ENCODE peak calls at places on chromosomes 7 and 10, in four cellular contexts. One of them, this sample, is unnamed.

GRCh38 chr7:36651404-36651803 is 72.9 kb downstream of the AOAH start:
- DNase-seq in right cardiac atrium: no peak
- DNase-seq in hepatocyte: peak; percentile 36
- DNase-seq in WERI-Rb-1: no peak
- DNase-seq in this sample: no peak

GRCh38 chr7:87220026-87220733 is 648 bp upstream of the TMEM243 start:
- DNase-seq in right cardiac atrium: peak; percentile 86
- DNase-seq in hepatocyte: peak; percentile 87
- DNase-seq in WERI-Rb-1: peak; percentile 87
- DNase-seq in this sample: peak; percentile 78

GRCh38 chr7:137695942-137696341 is 150.8 kb downstream of the DGKI start:
- DNase-seq in right cardiac atrium: no peak
- DNase-seq in hepatocyte: peak; percentile 23
- DNase-seq in WERI-Rb-1: no peak
- DNase-seq in this sample: no peak

GRCh38 chr7:23475579-23475844 is 5.2 kb upstream of the IGF2BP3 start:
- DNase-seq in right cardiac atrium: no peak
- DNase-seq in hepatocyte: no peak
- DNase-seq in WERI-Rb-1: no peak
- DNase-seq in this sample: no peak

GRCh38 chr7:90530263-90530662 is 60.8 kb downstream of the PTTG1IP2 start:
- DNase-seq in right cardiac atrium: no peak
- DNase-seq in hepatocyte: no peak
- DNase-seq in WERI-Rb-1: no peak
- DNase-seq in this sample: no peak

GRCh38 chr7:23462846-23463245 is 7.4 kb downstream of the IGF2BP3 start:
- DNase-seq in right cardiac atrium: no peak
- DNase-seq in hepatocyte: peak; percentile 37
- DNase-seq in WERI-Rb-1: no peak
- DNase-seq in this sample: no peak

GRCh38 chr10:24722676-24723385 is 856 bp downstream of the ARHGAP21 start:
- DNase-seq in right cardiac atrium: peak; percentile 81
- DNase-seq in hepatocyte: peak; percentile 83
- DNase-seq in WERI-Rb-1: peak; percentile 37
- DNase-seq in this sample: peak; percentile 76

GRCh38 chr10:103262229-103262628 is 14.7 kb upstream of the INA start:
- DNase-seq in right cardiac atrium: no peak
- DNase-seq in hepatocyte: no peak
- DNase-seq in WERI-Rb-1: no peak
- DNase-seq in this sample: no peak

GRCh38 chr7:44375926-44376342 is 50.5 kb upstream of the CAMK2B start:
- DNase-seq in right cardiac atrium: no peak
- DNase-seq in hepatocyte: no peak
- DNase-seq in WERI-Rb-1: no peak
- DNase-seq in this sample: no peak

GRCh38 chr10:97498076-97498840 is at the start of gene MMS19:
- DNase-seq in right cardiac atrium: peak; percentile 100
- DNase-seq in hepatocyte: peak; percentile 100
- DNase-seq in WERI-Rb-1: peak; percentile 99
- DNase-seq in this sample: peak; percentile 100

GRCh38 chr7:93228302-93228701 is 2.0 kb upstream of the HEPACAM2 start:
- DNase-seq in right cardiac atrium: no peak
- DNase-seq in hepatocyte: peak; percentile 85
- DNase-seq in WERI-Rb-1: no peak
- DNase-seq in this sample: no peak

GRCh38 chr7:98802088-98802780 is 67.6 kb downstream of the TMEM130 start:
- DNase-seq in right cardiac atrium: peak; percentile 27
- DNase-seq in hepatocyte: peak; percentile 88
- DNase-seq in WERI-Rb-1: no peak
- DNase-seq in this sample: peak; percentile 19

GRCh38 chr10:95480901-95481491 is 80.2 kb downstream of the SORBS1 start:
- DNase-seq in right cardiac atrium: peak; percentile 13
- DNase-seq in hepatocyte: peak; percentile 72
- DNase-seq in WERI-Rb-1: no peak
- DNase-seq in this sample: no peak

GRCh38 chr7:79529214-79529895 is 75.9 kb upstream of the MAGI2 start:
- DNase-seq in right cardiac atrium: no peak
- DNase-seq in hepatocyte: no peak
- DNase-seq in WERI-Rb-1: no peak
- DNase-seq in this sample: no peak

GRCh38 chr10:6962576-6962975 is 382.5 kb upstream of the PRKCQ start:
- DNase-seq in right cardiac atrium: no peak
- DNase-seq in hepatocyte: no peak
- DNase-seq in WERI-Rb-1: no peak
- DNase-seq in this sample: no peak

GRCh38 chr10:112583236-112583919 is 136.4 kb downstream of the VTI1A start:
- DNase-seq in right cardiac atrium: no peak
- DNase-seq in hepatocyte: no peak
- DNase-seq in WERI-Rb-1: no peak
- DNase-seq in this sample: no peak

GRCh38 chr10:98488669-98489430 is 42.1 kb upstream of the HPS1 start:
- DNase-seq in right cardiac atrium: no peak
- DNase-seq in hepatocyte: no peak
- DNase-seq in WERI-Rb-1: no peak
- DNase-seq in this sample: no peak

GRCh38 chr7:135976312-135977019 is 693 bp downstream of the MTPN start:
- DNase-seq in right cardiac atrium: no peak
- DNase-seq in hepatocyte: peak; percentile 31
- DNase-seq in WERI-Rb-1: peak; percentile 16
- DNase-seq in this sample: no peak

GRCh38 chr7:29102554-29103151 is 43.7 kb downstream of the CPVL start:
- DNase-seq in right cardiac atrium: peak; percentile 76
- DNase-seq in hepatocyte: peak; percentile 74
- DNase-seq in WERI-Rb-1: peak; percentile 65
- DNase-seq in this sample: peak; percentile 69

GRCh38 chr7:74449809-74450397 is 3.8 kb upstream of the GTF2IRD1 start:
- DNase-seq in right cardiac atrium: no peak
- DNase-seq in hepatocyte: peak; percentile 65
- DNase-seq in WERI-Rb-1: peak; percentile 66
- DNase-seq in this sample: peak; percentile 25

GRCh38 chr10:45253183-45253914 is 62.1 kb downstream of the OR13A1 start:
- DNase-seq in right cardiac atrium: no peak
- DNase-seq in hepatocyte: no peak
- DNase-seq in WERI-Rb-1: no peak
- DNase-seq in this sample: no peak

GRCh38 chr7:156895024-156895780 is 2.2 kb upstream of the LMBR1 start:
- DNase-seq in right cardiac atrium: no peak
- DNase-seq in hepatocyte: no peak
- DNase-seq in WERI-Rb-1: no peak
- DNase-seq in this sample: no peak

GRCh38 chr10:13658864-13659685 is 72.3 kb downstream of the PRPF18 start:
- DNase-seq in right cardiac atrium: peak; percentile 60
- DNase-seq in hepatocyte: no peak
- DNase-seq in WERI-Rb-1: no peak
- DNase-seq in this sample: peak; percentile 65

GRCh38 chr7:2544541-2545188 is 10.7 kb downstream of the BRAT1 start:
- DNase-seq in right cardiac atrium: no peak
- DNase-seq in hepatocyte: no peak
- DNase-seq in WERI-Rb-1: no peak
- DNase-seq in this sample: no peak
- H3K4me3 ChIP-seq in right cardiac atrium: no peak overlapping the region
- H3K4me3 ChIP-seq in hepatocyte: no peak overlapping the region
- H3K4me3 ChIP-seq in WERI-Rb-1: no peak overlapping the region
- H3K4me3 ChIP-seq in this sample: no peak overlapping the region

GRCh38 chr10:123883921-123884320 is 7.7 kb downstream of the CPXM2 start:
- DNase-seq in right cardiac atrium: no peak
- DNase-seq in hepatocyte: no peak
- DNase-seq in WERI-Rb-1: no peak
- DNase-seq in this sample: no peak

GRCh38 chr10:123879596-123880257 is 11.9 kb downstream of the CPXM2 start:
- DNase-seq in right cardiac atrium: no peak
- DNase-seq in hepatocyte: no peak
- DNase-seq in WERI-Rb-1: no peak
- DNase-seq in this sample: no peak

GRCh38 chr10:123884351-123884906 is 7.2 kb downstream of the CPXM2 start:
- DNase-seq in right cardiac atrium: no peak
- DNase-seq in hepatocyte: no peak
- DNase-seq in WERI-Rb-1: no peak
- DNase-seq in this sample: no peak

GRCh38 chr10:123882681-123883445 is 8.7 kb downstream of the CPXM2 start:
- DNase-seq in right cardiac atrium: no peak
- DNase-seq in hepatocyte: no peak
- DNase-seq in WERI-Rb-1: no peak
- DNase-seq in this sample: no peak

GRCh38 chr10:123882177-123882576 is 9.4 kb downstream of the CPXM2 start:
- DNase-seq in right cardiac atrium: no peak
- DNase-seq in hepatocyte: no peak
- DNase-seq in WERI-Rb-1: no peak
- DNase-seq in this sample: no peak
- H3K4me3 ChIP-seq in right cardiac atrium: no peak overlapping the region
- H3K4me3 ChIP-seq in hepatocyte: no peak overlapping the region
- H3K4me3 ChIP-seq in WERI-Rb-1: no peak overlapping the region
- H3K4me3 ChIP-seq in this sample: no peak overlapping the region

DNA sequence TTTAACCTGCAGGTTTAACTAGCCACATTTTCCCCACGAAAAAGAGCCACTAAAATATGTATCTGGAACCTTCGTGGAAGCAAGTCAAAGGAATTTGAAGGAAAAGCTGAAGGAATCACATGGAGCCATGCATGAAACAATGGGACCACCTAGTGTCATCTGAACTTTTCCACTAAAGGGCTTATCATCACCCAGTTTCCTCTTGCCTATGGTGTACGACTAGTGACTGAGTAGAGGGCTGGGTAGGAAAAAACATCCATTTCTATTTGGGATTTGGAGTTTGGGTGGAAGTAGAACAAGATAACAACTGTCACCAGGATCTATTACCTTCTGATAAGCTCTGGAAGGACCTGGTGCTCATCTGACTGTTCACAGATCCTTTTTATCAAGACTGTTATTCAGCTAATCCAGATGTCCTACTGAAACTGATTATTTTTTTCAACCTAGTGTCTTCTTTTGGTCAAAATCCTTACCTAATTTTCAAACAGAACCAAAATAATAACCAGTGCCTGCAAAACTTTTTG is 153.2 kb upstream of the COL1A2 start:
- DNase-seq in right cardiac atrium: no peak
- DNase-seq in hepatocyte: no peak
- DNase-seq in WERI-Rb-1: no peak
- DNase-seq in this sample: no peak
- H3K4me3 ChIP-seq in right cardiac atrium: no peak overlapping the region
- H3K4me3 ChIP-seq in hepatocyte: no peak overlapping the region
- H3K4me3 ChIP-seq in WERI-Rb-1: no peak overlapping the region
- H3K4me3 ChIP-seq in this sample: no peak overlapping the region

GRCh38 chr7:30754315-30754877 is 2.5 kb downstream of the INMT start:
- DNase-seq in right cardiac atrium: no peak
- DNase-seq in hepatocyte: no peak
- DNase-seq in WERI-Rb-1: no peak
- DNase-seq in this sample: no peak

GRCh38 chr7:30751696-30752273 is at the start of gene INMT:
- DNase-seq in right cardiac atrium: no peak
- DNase-seq in hepatocyte: no peak
- DNase-seq in WERI-Rb-1: no peak
- DNase-seq in this sample: peak; percentile 46

GRCh38 chr7:30752484-30752883 is 549 bp downstream of the INMT start:
- DNase-seq in right cardiac atrium: no peak
- DNase-seq in hepatocyte: no peak
- DNase-seq in WERI-Rb-1: no peak
- DNase-seq in this sample: no peak

GRCh38 chr7:30751257-30751650 is 681 bp upstream of the INMT start:
- DNase-seq in right cardiac atrium: no peak
- DNase-seq in hepatocyte: no peak
- DNase-seq in WERI-Rb-1: no peak
- DNase-seq in this sample: no peak

GRCh38 chr7:30752979-30753378 is 1.0 kb downstream of the INMT start:
- DNase-seq in right cardiac atrium: peak; percentile 86
- DNase-seq in hepatocyte: no peak
- DNase-seq in WERI-Rb-1: no peak
- DNase-seq in this sample: peak; percentile 86
- H3K4me3 ChIP-seq in right cardiac atrium: peak overlapping the region; percentile 55
- H3K4me3 ChIP-seq in hepatocyte: no peak overlapping the region
- H3K4me3 ChIP-seq in WERI-Rb-1: no peak overlapping the region
- H3K4me3 ChIP-seq in this sample: peak overlapping the region; percentile 67

GRCh38 chr10:75400163-75400768 is 1.3 kb downstream of the ZNF503 start:
- DNase-seq in right cardiac atrium: no peak
- DNase-seq in hepatocyte: no peak
- DNase-seq in WERI-Rb-1: no peak
- DNase-seq in this sample: no peak

GRCh38 chr10:75403144-75404022 is 1.8 kb upstream of the ZNF503 start:
- DNase-seq in right cardiac atrium: peak; percentile 36
- DNase-seq in hepatocyte: peak; percentile 77
- DNase-seq in WERI-Rb-1: peak; percentile 57
- DNase-seq in this sample: peak; percentile 30

GRCh38 chr10:75402486-75403143 is 1.1 kb upstream of the ZNF503 start:
- DNase-seq in right cardiac atrium: peak; percentile 42
- DNase-seq in hepatocyte: peak; percentile 87
- DNase-seq in WERI-Rb-1: peak; percentile 76
- DNase-seq in this sample: peak; percentile 35

GRCh38 chr10:75400769-75401568 is 595 bp downstream of the ZNF503 start:
- DNase-seq in right cardiac atrium: peak; percentile 66
- DNase-seq in hepatocyte: peak; percentile 86
- DNase-seq in WERI-Rb-1: peak; percentile 59
- DNase-seq in this sample: peak; percentile 74

GRCh38 chr10:75401569-75402485 is at the start of gene ZNF503:
- DNase-seq in right cardiac atrium: peak; percentile 98
- DNase-seq in hepatocyte: peak; percentile 98
- DNase-seq in WERI-Rb-1: peak; percentile 98
- DNase-seq in this sample: peak; percentile 97
- H3K4me3 ChIP-seq in right cardiac atrium: peak within 1 kb of the TSS; percentile 82
- H3K4me3 ChIP-seq in hepatocyte: peak within 1 kb of the TSS; percentile 68
- H3K4me3 ChIP-seq in WERI-Rb-1: peak within 1 kb of the TSS; percentile 98
- H3K4me3 ChIP-seq in this sample: peak within 1 kb of the TSS; percentile 93

DNA sequence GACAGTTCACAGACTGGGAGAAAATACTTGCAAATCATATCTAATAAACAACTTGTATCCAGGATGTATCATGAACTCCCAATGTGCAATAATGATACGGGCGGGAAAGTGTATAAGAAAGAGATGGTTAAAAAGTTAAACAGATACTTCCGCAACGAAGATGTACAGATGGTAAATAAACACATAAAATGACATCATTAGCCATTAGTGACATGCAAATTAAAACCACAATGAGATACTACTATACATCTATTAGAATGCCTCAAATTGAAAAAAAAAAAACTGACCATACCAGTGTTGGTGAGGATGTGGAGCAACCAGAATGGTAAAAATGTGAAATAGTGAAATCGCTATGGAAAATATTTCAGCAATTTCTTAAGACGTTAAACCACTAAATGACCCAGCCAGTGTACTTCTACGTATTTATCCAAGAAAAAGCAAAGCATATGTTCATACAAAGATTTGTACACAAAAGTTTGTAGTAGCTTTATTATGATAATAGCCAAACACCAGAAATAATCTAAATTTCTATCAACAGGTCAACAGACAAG is 83.5 kb downstream of the IPMK start:
- DNase-seq in right cardiac atrium: no peak
- DNase-seq in hepatocyte: no peak
- DNase-seq in WERI-Rb-1: no peak
- DNase-seq in this sample: no peak
- H3K4me3 ChIP-seq in right cardiac atrium: no peak overlapping the region
- H3K4me3 ChIP-seq in hepatocyte: no peak overlapping the region
- H3K4me3 ChIP-seq in WERI-Rb-1: no peak overlapping the region
- H3K4me3 ChIP-seq in this sample: no peak overlapping the region

DNA sequence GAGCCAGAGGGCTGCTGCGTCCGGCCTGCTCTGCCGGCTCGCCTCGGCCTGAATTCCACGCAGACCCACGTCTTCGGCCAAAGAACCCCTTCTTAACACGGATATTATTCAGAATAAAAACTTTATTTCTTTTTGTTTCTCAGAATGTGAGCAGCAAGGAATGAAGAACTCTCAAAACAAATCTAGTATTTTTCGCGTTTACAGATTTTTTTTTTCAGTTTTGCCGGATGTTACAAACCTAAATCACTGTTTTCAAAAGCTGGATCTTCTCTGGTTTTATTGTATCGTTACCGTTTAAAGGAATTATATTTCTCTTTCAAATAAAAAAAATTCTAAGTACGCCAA is 4.4 kb upstream of the HOXA2 start:
- DNase-seq in right cardiac atrium: no peak
- DNase-seq in hepatocyte: no peak
- DNase-seq in WERI-Rb-1: no peak
- DNase-seq in this sample: no peak
- H3K4me3 ChIP-seq in right cardiac atrium: peak overlapping the region; percentile 48
- H3K4me3 ChIP-seq in hepatocyte: no peak overlapping the region
- H3K4me3 ChIP-seq in WERI-Rb-1: peak overlapping the region; percentile 17
- H3K4me3 ChIP-seq in this sample: peak overlapping the region; percentile 50